ENCODE peak calls at places on chromosomes 7 and 10, in ten cellular contexts. One of them, this sample, is unnamed.

GRCh38 chr10:6778992-6779701 is 199.1 kb upstream of the PRKCQ start:
- DNase-seq in DND-41: no peak
- DNase-seq in fibroblast of the aortic adventitia: peak; percentile 92
- DNase-seq in HFF-Myc: peak; percentile 84
- DNase-seq in cardiac fibroblast: peak; percentile 95
- DNase-seq in lower leg skin: no peak
- DNase-seq in mesothelial cell of epicardium: no peak
- DNase-seq in endothelial cell of umbilical vein: peak; percentile 33
- DNase-seq in adrenal gland: no peak
- DNase-seq in suprapubic skin: no peak
- DNase-seq in this sample: no peak

GRCh38 chr10:91198781-91199180 is 21.7 kb upstream of the PCGF5 start:
- DNase-seq in fibroblast of the aortic adventitia: peak; percentile 93
- DNase-seq in endothelial cell of umbilical vein: no peak
- DNase-seq in cardiac fibroblast: peak; percentile 91
- DNase-seq in adrenal gland: no peak
- DNase-seq in lower leg skin: no peak
- DNase-seq in suprapubic skin: no peak
- DNase-seq in HFF-Myc: no peak
- DNase-seq in DND-41: no peak
- DNase-seq in mesothelial cell of epicardium: no peak
- DNase-seq in this sample: peak; percentile 39

GRCh38 chr10:46552526-46553237 is 3.8 kb downstream of the GPRIN2 start:
- DNase-seq in suprapubic skin: peak; percentile 57
- DNase-seq in mesothelial cell of epicardium: no peak
- DNase-seq in adrenal gland: no peak
- DNase-seq in endothelial cell of umbilical vein: no peak
- DNase-seq in DND-41: no peak
- DNase-seq in fibroblast of the aortic adventitia: no peak
- DNase-seq in cardiac fibroblast: no peak
- DNase-seq in HFF-Myc: no peak
- DNase-seq in lower leg skin: peak; percentile 86
- DNase-seq in this sample: no peak

GRCh38 chr7:104160375-104160774 is 47.4 kb downstream of the ORC5 start:
- DNase-seq in HFF-Myc: no peak
- DNase-seq in cardiac fibroblast: peak; percentile 49
- DNase-seq in DND-41: no peak
- DNase-seq in endothelial cell of umbilical vein: peak; percentile 40
- DNase-seq in mesothelial cell of epicardium: no peak
- DNase-seq in adrenal gland: no peak
- DNase-seq in fibroblast of the aortic adventitia: peak; percentile 60
- DNase-seq in suprapubic skin: no peak
- DNase-seq in lower leg skin: no peak
- DNase-seq in this sample: no peak

GRCh38 chr10:81920213-81920829 is 45.3 kb downstream of the NRG3 start:
- DNase-seq in suprapubic skin: no peak
- DNase-seq in endothelial cell of umbilical vein: peak; percentile 10
- DNase-seq in DND-41: no peak
- DNase-seq in cardiac fibroblast: peak; percentile 15
- DNase-seq in mesothelial cell of epicardium: no peak
- DNase-seq in adrenal gland: no peak
- DNase-seq in HFF-Myc: no peak
- DNase-seq in lower leg skin: no peak
- DNase-seq in fibroblast of the aortic adventitia: no peak
- DNase-seq in this sample: peak; percentile 31

GRCh38 chr7:54542920-54543539 is 855 bp downstream of the VSTM2A start:
- DNase-seq in HFF-Myc: peak; percentile 1
- DNase-seq in suprapubic skin: no peak
- DNase-seq in adrenal gland: no peak
- DNase-seq in DND-41: no peak
- DNase-seq in endothelial cell of umbilical vein: peak; percentile 14
- DNase-seq in fibroblast of the aortic adventitia: peak; percentile 20
- DNase-seq in mesothelial cell of epicardium: no peak
- DNase-seq in cardiac fibroblast: peak; percentile 18
- DNase-seq in lower leg skin: no peak
- DNase-seq in this sample: no peak

GRCh38 chr7:157484411-157485081 is 147.7 kb downstream of the DNAJB6 start:
- DNase-seq in mesothelial cell of epicardium: no peak
- DNase-seq in suprapubic skin: no peak
- DNase-seq in HFF-Myc: no peak
- DNase-seq in adrenal gland: no peak
- DNase-seq in DND-41: no peak
- DNase-seq in endothelial cell of umbilical vein: no peak
- DNase-seq in lower leg skin: peak; percentile 67
- DNase-seq in fibroblast of the aortic adventitia: no peak
- DNase-seq in cardiac fibroblast: no peak
- DNase-seq in this sample: no peak

GRCh38 chr10:102773986-102774385 is 30.2 kb downstream of the WBP1L start:
- DNase-seq in lower leg skin: no peak
- DNase-seq in endothelial cell of umbilical vein: peak; percentile 71
- DNase-seq in HFF-Myc: no peak
- DNase-seq in adrenal gland: no peak
- DNase-seq in mesothelial cell of epicardium: no peak
- DNase-seq in DND-41: no peak
- DNase-seq in cardiac fibroblast: peak; percentile 52
- DNase-seq in fibroblast of the aortic adventitia: no peak
- DNase-seq in suprapubic skin: no peak
- DNase-seq in this sample: peak; percentile 43

GRCh38 chr7:150911590-150912267 is 59.4 kb downstream of the AOC1 start:
- DNase-seq in endothelial cell of umbilical vein: no peak
- DNase-seq in lower leg skin: no peak
- DNase-seq in fibroblast of the aortic adventitia: no peak
- DNase-seq in suprapubic skin: no peak
- DNase-seq in HFF-Myc: no peak
- DNase-seq in mesothelial cell of epicardium: no peak
- DNase-seq in cardiac fibroblast: no peak
- DNase-seq in adrenal gland: no peak
- DNase-seq in DND-41: no peak
- DNase-seq in this sample: no peak

GRCh38 chr10:3169271-3169670 is 3.3 kb downstream of the PITRM1 start:
- DNase-seq in HFF-Myc: no peak
- DNase-seq in suprapubic skin: no peak
- DNase-seq in mesothelial cell of epicardium: no peak
- DNase-seq in adrenal gland: peak; percentile 28
- DNase-seq in DND-41: no peak
- DNase-seq in endothelial cell of umbilical vein: no peak
- DNase-seq in lower leg skin: peak; percentile 45
- DNase-seq in cardiac fibroblast: no peak
- DNase-seq in fibroblast of the aortic adventitia: no peak
- DNase-seq in this sample: no peak

GRCh38 chr7:13991791-13992620 is 2.5 kb upstream of the ETV1 start:
- DNase-seq in lower leg skin: no peak
- DNase-seq in cardiac fibroblast: peak; percentile 42
- DNase-seq in suprapubic skin: no peak
- DNase-seq in HFF-Myc: no peak
- DNase-seq in fibroblast of the aortic adventitia: peak; percentile 26
- DNase-seq in endothelial cell of umbilical vein: peak; percentile 4
- DNase-seq in DND-41: no peak
- DNase-seq in adrenal gland: no peak
- DNase-seq in mesothelial cell of epicardium: no peak
- DNase-seq in this sample: no peak

GRCh38 chr7:28128608-28129007 is 52.0 kb downstream of the JAZF1 start:
- DNase-seq in DND-41: no peak
- DNase-seq in lower leg skin: no peak
- DNase-seq in suprapubic skin: no peak
- DNase-seq in cardiac fibroblast: peak; percentile 54
- DNase-seq in adrenal gland: no peak
- DNase-seq in mesothelial cell of epicardium: no peak
- DNase-seq in endothelial cell of umbilical vein: peak; percentile 69
- DNase-seq in fibroblast of the aortic adventitia: peak; percentile 66
- DNase-seq in HFF-Myc: no peak
- DNase-seq in this sample: no peak

GRCh38 chr10:35506741-35507140 is 98.4 kb upstream of the GJD4 start:
- DNase-seq in endothelial cell of umbilical vein: no peak
- DNase-seq in fibroblast of the aortic adventitia: no peak
- DNase-seq in lower leg skin: no peak
- DNase-seq in adrenal gland: no peak
- DNase-seq in HFF-Myc: no peak
- DNase-seq in mesothelial cell of epicardium: no peak
- DNase-seq in DND-41: no peak
- DNase-seq in suprapubic skin: no peak
- DNase-seq in cardiac fibroblast: no peak
- DNase-seq in this sample: no peak

GRCh38 chr7:42123716-42124115 is 113.3 kb downstream of the GLI3 start:
- DNase-seq in suprapubic skin: no peak
- DNase-seq in cardiac fibroblast: no peak
- DNase-seq in adrenal gland: peak; percentile 16
- DNase-seq in lower leg skin: no peak
- DNase-seq in DND-41: no peak
- DNase-seq in fibroblast of the aortic adventitia: no peak
- DNase-seq in mesothelial cell of epicardium: no peak
- DNase-seq in endothelial cell of umbilical vein: peak; percentile 42
- DNase-seq in HFF-Myc: no peak
- DNase-seq in this sample: no peak

GRCh38 chr10:58264780-58265179 is 2.9 kb downstream of the IPMK start:
- DNase-seq in lower leg skin: no peak
- DNase-seq in cardiac fibroblast: peak; percentile 29
- DNase-seq in endothelial cell of umbilical vein: peak; percentile 51
- DNase-seq in DND-41: no peak
- DNase-seq in mesothelial cell of epicardium: no peak
- DNase-seq in suprapubic skin: no peak
- DNase-seq in fibroblast of the aortic adventitia: no peak
- DNase-seq in adrenal gland: no peak
- DNase-seq in HFF-Myc: no peak
- DNase-seq in this sample: no peak

GRCh38 chr7:95549818-95550529 is 46.3 kb downstream of the PDK4 start:
- DNase-seq in cardiac fibroblast: peak; percentile 93
- DNase-seq in mesothelial cell of epicardium: no peak
- DNase-seq in adrenal gland: peak; percentile 91
- DNase-seq in DND-41: no peak
- DNase-seq in fibroblast of the aortic adventitia: peak; percentile 31
- DNase-seq in HFF-Myc: peak; percentile 53
- DNase-seq in endothelial cell of umbilical vein: peak; percentile 93
- DNase-seq in lower leg skin: peak; percentile 97
- DNase-seq in suprapubic skin: peak; percentile 96
- DNase-seq in this sample: no peak

GRCh38 chr7:45700556-45700955 is 126.4 kb downstream of the ADCY1 start:
- DNase-seq in endothelial cell of umbilical vein: no peak
- DNase-seq in cardiac fibroblast: no peak
- DNase-seq in DND-41: no peak
- DNase-seq in fibroblast of the aortic adventitia: no peak
- DNase-seq in HFF-Myc: no peak
- DNase-seq in mesothelial cell of epicardium: no peak
- DNase-seq in lower leg skin: peak; percentile 80
- DNase-seq in suprapubic skin: peak; percentile 62
- DNase-seq in adrenal gland: no peak
- DNase-seq in this sample: no peak

GRCh38 chr10:121417298-121417697 is 180.9 kb downstream of the FGFR2 start:
- DNase-seq in endothelial cell of umbilical vein: no peak
- DNase-seq in fibroblast of the aortic adventitia: no peak
- DNase-seq in suprapubic skin: no peak
- DNase-seq in mesothelial cell of epicardium: no peak
- DNase-seq in DND-41: no peak
- DNase-seq in adrenal gland: no peak
- DNase-seq in cardiac fibroblast: no peak
- DNase-seq in HFF-Myc: no peak
- DNase-seq in lower leg skin: peak; percentile 17
- DNase-seq in this sample: no peak

GRCh38 chr10:83312570-83312969 is 826.7 kb upstream of the GHITM start:
- DNase-seq in mesothelial cell of epicardium: no peak
- DNase-seq in cardiac fibroblast: no peak
- DNase-seq in HFF-Myc: no peak
- DNase-seq in DND-41: no peak
- DNase-seq in endothelial cell of umbilical vein: no peak
- DNase-seq in adrenal gland: no peak
- DNase-seq in lower leg skin: no peak
- DNase-seq in suprapubic skin: no peak
- DNase-seq in fibroblast of the aortic adventitia: no peak
- DNase-seq in this sample: no peak

DNA sequence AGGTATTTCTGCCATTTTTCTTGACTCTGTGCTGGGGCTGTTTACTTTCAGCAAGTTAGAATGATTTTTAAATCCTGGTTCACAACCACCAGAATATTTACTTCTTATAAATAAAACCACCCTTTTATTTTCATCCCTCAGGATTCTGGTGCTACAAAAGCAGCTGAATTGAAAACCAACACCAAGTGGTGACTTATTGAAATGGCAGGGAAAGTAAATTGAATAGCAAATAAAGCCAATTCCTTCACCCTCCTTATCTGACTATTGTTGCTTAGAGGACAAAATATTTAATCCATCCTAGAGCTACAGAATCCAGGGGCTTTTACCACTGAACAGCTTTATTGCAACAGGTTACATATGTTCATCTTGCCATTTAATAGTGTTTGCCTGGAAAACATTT is 828.6 kb upstream of the GHITM start:
- DNase-seq in DND-41: no peak
- DNase-seq in mesothelial cell of epicardium: no peak
- DNase-seq in HFF-Myc: no peak
- DNase-seq in adrenal gland: no peak
- DNase-seq in fibroblast of the aortic adventitia: no peak
- DNase-seq in suprapubic skin: no peak
- DNase-seq in lower leg skin: no peak
- DNase-seq in cardiac fibroblast: no peak
- DNase-seq in endothelial cell of umbilical vein: no peak
- DNase-seq in this sample: no peak
- TF ChIP-seq CTCF in DND-41: no peak
- TF ChIP-seq CTCF in mesothelial cell of epicardium: peak; percentile 42
- TF ChIP-seq CTCF in HFF-Myc: no peak
- TF ChIP-seq CTCF in adrenal gland: no peak
- TF ChIP-seq CTCF in fibroblast of the aortic adventitia: no peak
- TF ChIP-seq CTCF in suprapubic skin: no peak
- TF ChIP-seq CTCF in lower leg skin: no peak
- TF ChIP-seq CTCF in cardiac fibroblast: no peak
- TF ChIP-seq CTCF in endothelial cell of umbilical vein: no peak
- TF ChIP-seq CTCF in this sample: no peak

GRCh38 chr7:30469303-30469702 is 9.3 kb downstream of the NOD1 start:
- DNase-seq in HFF-Myc: peak; percentile 94
- DNase-seq in cardiac fibroblast: peak; percentile 100
- DNase-seq in suprapubic skin: peak; percentile 85
- DNase-seq in endothelial cell of umbilical vein: peak; percentile 99
- DNase-seq in DND-41: no peak
- DNase-seq in fibroblast of the aortic adventitia: peak; percentile 100
- DNase-seq in adrenal gland: peak; percentile 78
- DNase-seq in mesothelial cell of epicardium: no peak
- DNase-seq in lower leg skin: peak; percentile 94
- DNase-seq in this sample: no peak
- TF ChIP-seq CTCF in HFF-Myc: peak; percentile 48
- TF ChIP-seq CTCF in cardiac fibroblast: peak; percentile 58
- TF ChIP-seq CTCF in suprapubic skin: peak; percentile 26
- TF ChIP-seq CTCF in endothelial cell of umbilical vein: peak; percentile 52
- TF ChIP-seq CTCF in DND-41: no peak
- TF ChIP-seq CTCF in fibroblast of the aortic adventitia: peak; percentile 79
- TF ChIP-seq CTCF in adrenal gland: peak; percentile 60
- TF ChIP-seq CTCF in mesothelial cell of epicardium: no peak
- TF ChIP-seq CTCF in lower leg skin: no peak
- TF ChIP-seq CTCF in this sample: no peak

GRCh38 chr10:78211476-78212110 is 177.9 kb downstream of the RPS24 start:
- DNase-seq in suprapubic skin: no peak
- DNase-seq in HFF-Myc: no peak
- DNase-seq in lower leg skin: no peak
- DNase-seq in endothelial cell of umbilical vein: peak; percentile 55
- DNase-seq in DND-41: peak; percentile 12
- DNase-seq in fibroblast of the aortic adventitia: peak; percentile 77
- DNase-seq in mesothelial cell of epicardium: no peak
- DNase-seq in adrenal gland: peak; percentile 49
- DNase-seq in cardiac fibroblast: peak; percentile 62
- DNase-seq in this sample: peak; percentile 33
- TF ChIP-seq CTCF in suprapubic skin: peak; percentile 17
- TF ChIP-seq CTCF in HFF-Myc: peak; percentile 69
- TF ChIP-seq CTCF in lower leg skin: no peak
- TF ChIP-seq CTCF in endothelial cell of umbilical vein: peak; percentile 65
- TF ChIP-seq CTCF in DND-41: peak; percentile 62
- TF ChIP-seq CTCF in fibroblast of the aortic adventitia: peak; percentile 78
- TF ChIP-seq CTCF in mesothelial cell of epicardium: peak; percentile 46
- TF ChIP-seq CTCF in adrenal gland: peak; percentile 30
- TF ChIP-seq CTCF in cardiac fibroblast: peak; percentile 65
- TF ChIP-seq CTCF in this sample: no peak

GRCh38 chr10:43105793-43106158 is 28.9 kb downstream of the RET start:
- DNase-seq in cardiac fibroblast: no peak
- DNase-seq in HFF-Myc: no peak
- DNase-seq in endothelial cell of umbilical vein: no peak
- DNase-seq in suprapubic skin: no peak
- DNase-seq in DND-41: no peak
- DNase-seq in fibroblast of the aortic adventitia: no peak
- DNase-seq in adrenal gland: no peak
- DNase-seq in lower leg skin: no peak
- DNase-seq in mesothelial cell of epicardium: no peak
- DNase-seq in this sample: no peak
- TF ChIP-seq CTCF in cardiac fibroblast: no peak
- TF ChIP-seq CTCF in HFF-Myc: no peak
- TF ChIP-seq CTCF in endothelial cell of umbilical vein: no peak
- TF ChIP-seq CTCF in suprapubic skin: no peak
- TF ChIP-seq CTCF in DND-41: no peak
- TF ChIP-seq CTCF in fibroblast of the aortic adventitia: no peak
- TF ChIP-seq CTCF in adrenal gland: no peak
- TF ChIP-seq CTCF in lower leg skin: no peak
- TF ChIP-seq CTCF in mesothelial cell of epicardium: peak; percentile 24
- TF ChIP-seq CTCF in this sample: peak; percentile 54

This sample was measured in activated CD8-positive, alpha-beta T cell treated with anti-CD3 and anti-CD28 coated beads for 36 hours.